ENCODE peak calls at places on chromosomes 6 and 20, in ten cellular contexts. W is fibroblast of mammary gland, Z is foreskin fibroblast, N is upper lobe of left lung, E is mucosa of descending colon, U is heart right ventricle, S is left lung, B is AG09309, O is lung, A is GM12865. Y is an unnamed sample.
A peak's percentile ranks its signal among the peaks of the same experiment; 100 is the strongest.

GRCh38 chr20:43667341-43668132 is 623 bp downstream of the MYBL2 start:
- DNase-seq in N (peak; percentile 64), W (peak; percentile 25), Z (peak; percentile 25), S (no peak), O (no peak), B (no peak), U (no peak), E (no peak), A (peak; percentile 54), Y (no peak)

GRCh38 chr20:54140927-54141566 is 32.7 kb downstream of the CYP24A1 start:
- DNase-seq in W (peak; percentile 53), N (no peak), Z (peak; percentile 55), S (no peak), U (no peak), O (no peak), B (no peak), A (no peak), E (no peak), Y (peak; percentile 91)

GRCh38 chr6:107692351-107692750 is 131.8 kb downstream of the SCML4 start:
- DNase-seq in B (peak; percentile 70), S (no peak), A (no peak), O (no peak), Z (peak; percentile 82), W (peak; percentile 95), N (no peak), E (no peak), U (no peak), Y (no peak)

GRCh38 chr20:56750430-56750829 is 121.3 kb downstream of the TFAP2C start:
- DNase-seq in A (no peak), O (no peak), N (peak; percentile 50), W (no peak), B (no peak), E (no peak), U (no peak), S (no peak), Z (no peak), Y (no peak)

GRCh38 chr20:20237093-20237959 is 130.6 kb upstream of the INSM1 start:
- DNase-seq in U (no peak), N (no peak), B (no peak), Z (peak; percentile 14), O (peak; percentile 43), A (peak; percentile 59), W (peak; percentile 27), S (no peak), E (peak; percentile 62), Y (no peak)

GRCh38 chr6:5389086-5389745 is 127.9 kb downstream of the FARS2 start:
- DNase-seq in N (no peak), B (peak; percentile 10), A (no peak), Z (peak; percentile 11), E (no peak), S (no peak), O (no peak), U (no peak), W (no peak), Y (no peak)

GRCh38 chr6:89618026-89618425 is 20.5 kb downstream of the LYRM2 start:
- DNase-seq in O (no peak), A (no peak), W (no peak), N (no peak), B (no peak), U (no peak), S (no peak), Z (no peak), E (no peak), Y (no peak)

GRCh38 chr6:37077459-37078296 is 72.2 kb downstream of the FGD2 start:
- DNase-seq in Z (peak; percentile 99), E (peak; percentile 59), O (peak; percentile 57), B (peak; percentile 88), N (peak; percentile 93), A (no peak), U (peak; percentile 86), W (peak; percentile 97), S (peak; percentile 67), Y (no peak)

GRCh38 chr6:19413323-19413722 is 423.8 kb upstream of the ID4 start:
- DNase-seq in U (no peak), A (no peak), W (peak; percentile 89), Z (peak; percentile 69), N (no peak), O (no peak), S (no peak), E (no peak), B (peak; percentile 52), Y (peak; percentile 59)

GRCh38 chr6:162773996-162774395 is 46.2 kb downstream of the PACRG start:
- DNase-seq in S (no peak), U (no peak), N (no peak), Z (no peak), B (no peak), A (no peak), W (no peak), E (no peak), O (no peak), Y (no peak)

GRCh38 chr6:162778603-162779002 is 50.8 kb downstream of the PACRG start:
- DNase-seq in A (no peak), B (no peak), S (no peak), O (no peak), N (peak; percentile 20), W (no peak), U (no peak), Z (no peak), E (no peak), Y (no peak)

GRCh38 chr6:162772466-162772865 is 44.7 kb downstream of the PACRG start:
- DNase-seq in W (no peak), U (no peak), B (no peak), N (no peak), Z (no peak), A (no peak), S (no peak), E (no peak), O (no peak), Y (no peak)

GRCh38 chr6:162777091-162777490 is 49.3 kb downstream of the PACRG start:
- DNase-seq in N (no peak), A (no peak), U (no peak), W (no peak), O (no peak), E (no peak), B (no peak), Z (no peak), S (no peak), Y (no peak)
- H3K4me3 ChIP-seq in N (no peak overlapping the region), A (no peak overlapping the region), U (no peak overlapping the region), W (no peak overlapping the region), O (no peak overlapping the region), E (no peak overlapping the region), B (no peak overlapping the region), Z (no peak overlapping the region), S (no peak overlapping the region), Y (no peak overlapping the region)

GRCh38 chr20:44941292-44941691 is 18.9 kb downstream of the TOMM34 start:
- DNase-seq in A (no peak), S (no peak), W (no peak), Z (peak; percentile 43), E (no peak), U (no peak), B (no peak), O (no peak), N (no peak), Y (no peak)

GRCh38 chr20:44945261-44945660 is 14.9 kb downstream of the TOMM34 start:
- DNase-seq in S (no peak), A (no peak), W (no peak), E (no peak), O (no peak), B (no peak), U (no peak), N (no peak), Z (no peak), Y (no peak)

GRCh38 chr20:44938637-44939036 is 21.6 kb downstream of the TOMM34 start:
- DNase-seq in W (peak; percentile 6), O (no peak), Z (peak; percentile 74), U (no peak), B (no peak), S (no peak), N (no peak), A (no peak), E (no peak), Y (no peak)

GRCh38 chr20:44943828-44944227 is 16.4 kb downstream of the TOMM34 start:
- DNase-seq in B (no peak), U (no peak), W (no peak), Z (no peak), A (no peak), S (no peak), E (no peak), N (no peak), O (no peak), Y (no peak)

DNA sequence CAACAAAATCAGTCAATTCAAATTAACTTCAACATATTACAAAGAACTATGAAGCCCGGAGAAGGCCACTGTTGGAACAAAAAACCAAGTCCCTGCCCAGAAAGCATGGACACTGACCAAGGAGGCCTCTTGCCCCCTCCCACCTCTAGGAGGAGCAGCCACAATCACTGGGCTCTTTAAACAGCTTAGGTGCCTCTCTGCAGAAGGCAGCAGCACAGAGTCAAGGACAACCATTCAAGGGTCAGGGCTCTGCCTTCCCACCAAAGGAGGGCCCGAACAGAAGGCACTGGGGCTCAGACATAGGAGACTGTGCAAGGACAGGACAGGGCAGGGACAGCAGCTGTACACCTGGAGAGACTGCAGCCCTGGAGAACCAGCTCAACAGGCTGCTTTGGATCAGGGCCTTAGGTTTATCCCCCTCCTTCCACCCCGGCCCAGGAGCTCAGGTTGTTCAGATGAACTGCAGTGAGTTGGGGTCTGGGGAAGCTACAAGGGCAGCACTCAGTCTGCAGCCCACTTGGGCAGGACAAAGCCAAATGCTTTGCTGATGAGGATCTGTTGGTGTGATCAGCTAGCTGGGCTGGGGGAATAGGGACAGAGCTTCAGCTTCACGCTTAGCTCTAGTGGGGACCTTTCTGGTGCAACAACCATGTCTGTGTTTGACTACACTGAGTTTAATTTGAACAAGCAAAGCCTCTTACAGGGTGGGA is 17.8 kb downstream of the TOMM34 start:
- DNase-seq in O (no peak), Z (peak; percentile 15), W (no peak), S (no peak), E (no peak), N (no peak), U (no peak), A (no peak), B (no peak), Y (no peak)
- TF ChIP-seq CTCF in O (no peak), Z (peak; percentile 15), W (no peak), S (no peak), E (no peak), N (no peak), U (no peak), A (no peak), B (peak; percentile 4), Y (peak; percentile 10)

GRCh38 chr20:39944861-39945260 is 744.2 kb downstream of the MAFB start:
- DNase-seq in B (no peak), U (no peak), N (no peak), A (no peak), Z (no peak), E (no peak), O (no peak), W (no peak), S (no peak), Y (no peak)
- H3K4me3 ChIP-seq in B (no peak overlapping the region), U (no peak overlapping the region), N (no peak overlapping the region), A (no peak overlapping the region), Z (no peak overlapping the region), E (no peak overlapping the region), O (no peak overlapping the region), W (no peak overlapping the region), S (no peak overlapping the region), Y (no peak overlapping the region)

GRCh38 chr6:125304970-125305369 is 3.2 kb upstream of the HDDC2 start:
- DNase-seq in A (no peak), U (no peak), W (no peak), N (no peak), O (no peak), E (no peak), S (no peak), Z (no peak), B (no peak), Y (no peak)
- TF ChIP-seq CTCF in A (no peak), U (no peak), W (no peak), N (no peak), O (no peak), E (no peak), S (no peak), Z (no peak), B (no peak), Y (peak; percentile 5)

GRCh38 chr20:37430044-37430443 is 84.1 kb downstream of the SRC start:
- DNase-seq in B (no peak), W (no peak), U (no peak), E (no peak), Z (no peak), A (no peak), N (no peak), O (no peak), S (no peak), Y (no peak)
- H3K4me3 ChIP-seq in B (no peak overlapping the region), W (no peak overlapping the region), U (no peak overlapping the region), E (no peak overlapping the region), Z (no peak overlapping the region), A (no peak overlapping the region), N (no peak overlapping the region), O (no peak overlapping the region), S (no peak overlapping the region), Y (no peak overlapping the region)